ENCODE peak calls at places on chromosomes 13 and 19, in five cellular contexts. N is aorta, X is cardiac muscle cell, Y is left ventricle myocardium inferior, K is amniotic stem cell. P is an unnamed sample.

GRCh38 chr13:74770361-74770760 is 636.2 kb upstream of the KLF12 start:
- DNase-seq in Y (no peak), N (no peak), X (peak), K (peak), P (no peak)

GRCh38 chr13:39407138-39407537 is 195.9 kb downstream of the LHFPL6 start:
- DNase-seq in K (no peak), Y (no peak), N (no peak), X (no peak), P (no peak)

GRCh38 chr19:50723069-50723468 is at the start of gene CLEC11A:
- DNase-seq in K (peak), Y (peak), X (peak), N (no peak), P (peak)

GRCh38 chr19:54646331-54646841 is 16.1 kb downstream of the LILRB1 start:
- DNase-seq in X (no peak), K (no peak), N (no peak), Y (no peak), P (no peak)

GRCh38 chr13:102679449-102680132 is 15.3 kb downstream of the METTL21C start:
- DNase-seq in Y (no peak), X (no peak), N (no peak), K (no peak), P (no peak)

GRCh38 chr19:42965204-42965603 is 28.2 kb upstream of the PSG7 start:
- DNase-seq in K (peak), Y (no peak), N (no peak), X (no peak), P (no peak)

GRCh38 chr13:84563611-84564010 is 681.3 kb upstream of the SLITRK1 start:
- DNase-seq in Y (no peak), K (no peak), X (no peak), N (no peak), P (no peak)

GRCh38 chr19:27922970-27923369 is 1290.0 kb downstream of the UQCRFS1 start:
- DNase-seq in K (no peak), Y (no peak), N (no peak), X (no peak), P (no peak)

GRCh38 chr13:73336789-73337188 is 278.0 kb downstream of the KLF5 start:
- DNase-seq in K (no peak), Y (no peak), X (no peak), N (no peak), P (no peak)

GRCh38 chr19:18295034-18295451 is 13.6 kb upstream of the JUND start:
- DNase-seq in Y (no peak), X (no peak), N (no peak), K (no peak), P (no peak)

GRCh38 chr19:43765109-43765876 is 10.5 kb upstream of the SMG9 start:
- DNase-seq in N (peak), K (peak), X (peak), Y (no peak), P (peak)

GRCh38 chr19:49758292-49758691 is 4.8 kb downstream of the TSKS start:
- DNase-seq in N (no peak), K (no peak), X (peak), Y (no peak), P (no peak)

GRCh38 chr13:67296511-67296910 is 66.4 kb upstream of the PCDH9 start:
- DNase-seq in Y (no peak), X (peak), N (no peak), K (no peak), P (no peak)

GRCh38 chr13:20702945-20703784 is at the start of gene IL17D:
- DNase-seq in Y (no peak), K (no peak), N (peak), X (peak), P (no peak)

GRCh38 chr13:33349996-33350826 is 64.7 kb upstream of the STARD13 start:
- DNase-seq in X (peak), K (no peak), Y (peak), N (peak), P (peak)

P was measured in sigmoid colon.